ENCODE peak calls at places on chromosomes 11 and 22, in seven cellular contexts. U, B, L, F, Q, S and P are unnamed samples.

GRCh38 chr11:65780770-65781151 is at the start of gene AP5B1:
- DNase-seq in U (peak; percentile 74), B (peak; percentile 36), F (no peak), L (peak; percentile 61), Q (peak; percentile 61), S (peak; percentile 29), P (peak; percentile 95)

GRCh38 chr11:76756341-76756771 is 26.8 kb upstream of the TSKU start:
- DNase-seq in L (no peak), B (no peak), F (no peak), Q (no peak), U (no peak), S (no peak), P (no peak)

GRCh38 chr11:113697798-113698407 is 8.2 kb downstream of the TMPRSS5 start:
- DNase-seq in S (no peak), F (no peak), U (no peak), Q (no peak), L (no peak), B (no peak), P (no peak)

GRCh38 chr11:88259431-88259830 is 78.1 kb downstream of the CTSC start:
- DNase-seq in L (no peak), F (no peak), Q (no peak), B (no peak), U (no peak), S (no peak), P (no peak)

GRCh38 chr22:19822301-19823117 is 32.2 kb downstream of the GNB1L start:
- DNase-seq in S (no peak), B (no peak), U (peak; percentile 7), L (no peak), Q (no peak), F (peak; percentile 12), P (no peak)

GRCh38 chr22:46336119-46337078 is 885 bp downstream of the TRMU start:
- DNase-seq in B (no peak), Q (no peak), L (no peak), F (no peak), U (peak; percentile 45), S (no peak), P (no peak)

GRCh38 chr11:13098067-13098466 is 89.0 kb downstream of the RASSF10 start:
- DNase-seq in S (no peak), F (no peak), U (no peak), L (peak; percentile 65), B (no peak), Q (no peak), P (no peak)

GRCh38 chr11:44585421-44585820 is 20.0 kb downstream of the CD82 start:
- DNase-seq in F (no peak), S (no peak), Q (no peak), L (no peak), U (no peak), B (no peak), P (no peak)

GRCh38 chr22:45448431-45448830 is 34.9 kb downstream of the RIBC2 start:
- DNase-seq in S (peak; percentile 38), U (no peak), Q (no peak), F (no peak), L (no peak), B (no peak), P (no peak)

GRCh38 chr11:59776210-59777066 is 21.3 kb downstream of the STX3 start:
- DNase-seq in U (peak; percentile 31), B (peak; percentile 68), F (no peak), S (no peak), Q (no peak), L (peak; percentile 88), P (no peak)

DNA sequence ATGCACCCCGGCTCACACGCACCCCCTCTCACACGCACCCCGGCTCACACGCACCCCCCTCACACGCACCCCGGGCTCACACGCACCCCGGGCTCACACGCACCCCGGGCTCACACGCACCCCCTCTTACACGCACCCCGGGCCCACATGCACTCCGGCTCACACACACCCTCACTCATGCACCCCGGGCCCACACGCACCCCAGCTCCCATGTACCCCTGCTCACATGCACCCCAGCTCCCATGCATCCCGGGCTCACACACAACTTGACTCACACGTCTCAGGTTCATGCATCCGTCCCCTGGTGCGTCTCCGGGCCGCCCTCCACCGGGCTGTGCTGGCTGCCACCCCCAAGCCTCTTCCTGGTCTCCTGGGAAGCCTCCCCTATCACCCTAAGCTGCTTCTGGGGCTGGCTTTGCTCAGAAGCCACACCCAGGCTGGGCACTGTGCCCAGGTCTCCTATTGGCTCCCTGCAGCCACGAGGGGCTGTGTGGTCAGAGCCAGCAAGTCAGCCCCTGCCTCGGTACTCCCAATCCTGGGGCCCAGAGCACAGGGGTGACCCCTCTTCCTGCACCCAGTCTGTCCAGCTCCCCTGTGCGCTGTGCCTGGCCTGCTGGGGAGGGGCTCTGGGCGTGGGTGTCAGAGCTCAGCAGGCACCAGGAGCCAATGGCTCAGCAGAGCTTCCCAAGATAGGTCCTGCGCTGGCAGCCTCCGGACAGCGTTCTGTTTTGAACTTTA is 16.9 kb downstream of the TSPAN4 start:
- DNase-seq in U (peak; percentile 82), S (peak; percentile 79), B (peak; percentile 84), F (peak; percentile 48), Q (no peak), L (peak; percentile 70), P (no peak)
- TF ChIP-seq CTCF in U (no peak), S (no peak), B (no peak), F (no peak), Q (no peak), L (no peak), P (no peak)

GRCh38 chr11:47414685-47415070 is 6.3 kb downstream of the SLC39A13 start:
- DNase-seq in Q (no peak), S (no peak), F (no peak), L (no peak), U (no peak), B (no peak), P (no peak)

GRCh38 chr11:47410404-47411264 is 2.2 kb downstream of the SLC39A13 start:
- DNase-seq in Q (no peak), U (no peak), F (no peak), L (no peak), S (no peak), B (no peak), P (no peak)

GRCh38 chr11:47413351-47413750 is 5.0 kb downstream of the SLC39A13 start:
- DNase-seq in U (no peak), L (no peak), Q (no peak), B (no peak), S (no peak), F (no peak), P (no peak)

GRCh38 chr11:47413908-47414684 is 5.7 kb downstream of the SLC39A13 start:
- DNase-seq in S (peak; percentile 54), Q (no peak), L (no peak), B (peak; percentile 38), F (no peak), U (no peak), P (no peak)

GRCh38 chr11:47412152-47412746 is 3.9 kb downstream of the SLC39A13 start:
- DNase-seq in Q (no peak), U (peak; percentile 54), B (no peak), S (no peak), L (peak; percentile 68), F (no peak), P (peak; percentile 76)
- TF ChIP-seq CTCF in Q (peak; percentile 91), U (peak; percentile 58), B (peak; percentile 91), S (peak; percentile 71), L (peak; percentile 66), F (no peak), P (peak; percentile 98)

GRCh38 chr11:19327280-19327679 is 86.5 kb upstream of the E2F8 start:
- DNase-seq in B (no peak), S (no peak), Q (no peak), U (no peak), L (no peak), F (no peak), P (no peak)

GRCh38 chr11:19321351-19321750 is 80.6 kb upstream of the E2F8 start:
- DNase-seq in U (no peak), S (no peak), F (no peak), L (no peak), B (no peak), Q (no peak), P (no peak)

GRCh38 chr11:19326499-19326898 is 85.8 kb upstream of the E2F8 start:
- DNase-seq in Q (no peak), S (no peak), L (no peak), B (peak; percentile 14), F (no peak), U (no peak), P (no peak)

GRCh38 chr11:19320764-19321163 is 80.0 kb upstream of the E2F8 start:
- DNase-seq in F (no peak), B (no peak), L (no peak), S (peak; percentile 16), U (no peak), Q (no peak), P (no peak)

DNA sequence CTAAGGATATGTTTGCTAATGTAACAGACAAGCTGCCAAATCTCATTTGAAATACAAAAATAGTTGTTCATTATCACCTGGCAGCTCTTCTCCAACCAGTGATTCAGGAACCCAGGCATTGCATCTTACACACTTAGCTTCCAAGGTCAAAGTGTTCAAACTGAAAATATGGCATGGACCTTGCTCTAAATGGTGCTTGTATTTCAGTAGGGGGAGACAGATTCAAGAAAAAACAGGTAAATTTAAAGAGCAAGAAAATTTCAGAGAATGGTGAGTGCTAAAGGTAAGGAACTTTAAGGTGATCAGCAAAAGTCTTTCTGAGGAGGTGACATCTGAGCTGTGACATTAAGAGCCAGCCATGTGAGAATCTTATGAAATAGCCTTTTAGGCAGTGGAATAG is 82.8 kb upstream of the E2F8 start:
- DNase-seq in F (no peak), B (no peak), S (no peak), Q (no peak), L (no peak), U (no peak), P (no peak)
- TF ChIP-seq CTCF in F (no peak), B (peak; percentile 42), S (no peak), Q (no peak), L (peak; percentile 15), U (no peak), P (peak; percentile 41)

GRCh38 chr11:61331636-61332035 is 1.3 kb downstream of the DDB1 start:
- DNase-seq in S (no peak), B (no peak), F (no peak), L (no peak), Q (peak; percentile 48), U (no peak), P (no peak)

GRCh38 chr11:61333638-61334433 is 808 bp downstream of the TKFC start:
- DNase-seq in U (no peak), Q (no peak), S (no peak), F (no peak), B (no peak), L (no peak), P (no peak)

GRCh38 chr11:61332823-61333637 is at the start of the genes DDB1 and TKFC:
- DNase-seq in S (peak; percentile 95), L (peak; percentile 94), F (peak; percentile 86), U (peak; percentile 97), Q (peak; percentile 92), B (peak; percentile 95), P (peak; percentile 99)

GRCh38 chr11:61334434-61335354 is 1.7 kb downstream of the TKFC start:
- DNase-seq in F (no peak), Q (no peak), B (peak; percentile 44), L (no peak), S (no peak), U (peak; percentile 56), P (no peak)

DNA sequence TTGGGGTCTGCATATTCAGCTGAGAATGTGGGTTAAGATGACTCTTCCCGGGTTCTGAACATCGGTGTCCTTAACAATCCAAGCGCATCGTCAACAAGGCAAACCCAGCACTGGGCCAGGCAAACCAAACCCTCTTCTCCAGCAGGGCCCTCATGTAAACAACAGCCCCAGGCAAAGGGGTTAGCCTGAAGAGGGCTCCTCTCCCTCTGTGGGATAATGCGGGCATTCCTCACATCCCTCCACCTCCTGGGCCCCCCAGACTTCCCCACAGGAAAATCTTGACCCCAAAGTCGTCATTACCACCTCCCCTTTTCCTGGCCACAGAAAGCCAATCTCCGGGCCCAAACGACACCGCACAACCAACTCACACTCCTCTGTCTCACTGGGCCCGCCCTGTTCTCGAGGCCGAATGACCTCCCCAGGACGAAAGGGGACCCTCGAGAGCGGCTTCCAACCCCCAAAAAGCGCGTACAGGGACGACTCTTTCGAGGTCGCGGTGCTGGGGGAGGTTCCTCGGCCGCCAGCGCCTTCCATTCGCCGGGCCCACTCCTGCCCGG is 561 bp downstream of the DDB1 start:
- DNase-seq in F (no peak), B (peak; percentile 20), S (no peak), Q (no peak), L (no peak), U (no peak), P (no peak)
- TF ChIP-seq CTCF in F (no peak), B (peak; percentile 5), S (no peak), Q (no peak), L (no peak), U (no peak), P (no peak)